ENCODE peak calls at places on chromosomes 4 and X, in five cellular contexts. Y is effector memory CD8-positive, alpha-beta T cell; B is activated T-cell treated with anti-CD3 and anti-CD28 coated beads, Interleukin-2, amount 50 U/mL, for 72 hours; M is substantia nigra; V is fibroblast of gingiva. S is an unnamed sample.

GRCh38 chr4:6692806-6693205 is 872 bp upstream of the S100P start:
- DNase-seq in M (no peak), Y (no peak), V (no peak), B (no peak), S (no peak)

GRCh38 chrX:101078716-101079115 is at the start of gene TMEM35A:
- DNase-seq in B (no peak), V (peak), Y (no peak), M (no peak), S (no peak)

GRCh38 chr4:142160509-142160908 is 524.1 kb downstream of the IL15 start:
- DNase-seq in Y (no peak), M (no peak), V (no peak), B (no peak), S (no peak)

GRCh38 chr4:8744083-8744805 is 127.4 kb downstream of the HMX1 start:
- DNase-seq in V (no peak), B (no peak), Y (no peak), M (no peak), S (no peak)

GRCh38 chrX:39894626-39895025 is 203.1 kb downstream of the BCOR start:
- DNase-seq in M (no peak), V (no peak), B (no peak), Y (no peak), S (no peak)

GRCh38 chrX:14356401-14356800 is 172.9 kb upstream of the GLRA2 start:
- DNase-seq in V (peak), Y (no peak), M (no peak), B (no peak), S (no peak)

GRCh38 chr4:185128272-185129119 is 14.6 kb upstream of the SLC25A4 start:
- DNase-seq in B (peak), M (peak), V (no peak), Y (peak), S (peak)

GRCh38 chrX:24673424-24673823 is 20.3 kb upstream of the POLA1 start:
- DNase-seq in M (no peak), Y (no peak), V (no peak), B (no peak), S (no peak)

GRCh38 chrX:27918799-27919198 is 62.5 kb downstream of the DCAF8L1 start:
- DNase-seq in M (no peak), Y (no peak), V (peak), B (no peak), S (no peak)

GRCh38 chr4:183722738-183723560 is 63.9 kb downstream of the TRAPPC11 start:
- DNase-seq in B (peak), V (peak), M (peak), Y (peak), S (peak)

GRCh38 chrX:122475306-122475705 is 708.8 kb upstream of the GRIA3 start:
- DNase-seq in Y (no peak), B (no peak), M (no peak), V (no peak), S (no peak)

GRCh38 chr4:6727081-6727942 is 11.3 kb downstream of the BLOC1S4 start:
- DNase-seq in B (no peak), Y (no peak), M (peak), V (peak), S (no peak)

GRCh38 chrX:34656467-34656841 is 631 bp downstream of the TMEM47 start:
- DNase-seq in B (no peak), M (no peak), Y (no peak), V (no peak), S (no peak)

GRCh38 chrX:54758114-54759055 is 39.7 kb downstream of the ITIH6 start:
- DNase-seq in B (no peak), Y (no peak), V (no peak), M (no peak), S (no peak)

GRCh38 chr4:6953751-6954380 is 44.2 kb downstream of the TBC1D14 start:
- DNase-seq in B (no peak), Y (no peak), M (peak), V (peak), S (no peak)

GRCh38 chr4:40525811-40526598 is 103.7 kb downstream of the RBM47 start:
- DNase-seq in M (peak), V (peak), Y (no peak), B (no peak), S (no peak)

GRCh38 chrX:130120746-130121504 is 10.6 kb upstream of the ELF4 start:
- DNase-seq in V (peak), Y (peak), B (peak), M (peak), S (peak)

GRCh38 chrX:140431521-140431920 is 73.3 kb downstream of the SOX3 start:
- DNase-seq in V (no peak), M (no peak), Y (no peak), B (no peak), S (no peak)

GRCh38 chr4:184016742-184017668 is 111.9 kb downstream of the STOX2 start:
- DNase-seq in Y (no peak), M (no peak), V (peak), B (no peak), S (no peak)

GRCh38 chrX:155020591-155020990 is 1.9 kb downstream of the F8 start:
- DNase-seq in V (no peak), B (no peak), M (no peak), Y (no peak), S (no peak)

GRCh38 chr4:157280673-157281072 is 60.1 kb downstream of the GRIA2 start:
- DNase-seq in B (no peak), Y (no peak), V (no peak), M (no peak), S (no peak)